ENCODE peak calls at places on chromosomes 7 and 10, in seven cellular contexts. W, Z, E, X, O, Q and V are unnamed samples.

GRCh38 chr10:77207182-77208165 is 430.1 kb downstream of the KCNMA1 start:
- DNase-seq in X (no peak), Q (no peak), E (no peak), O (no peak), W (no peak), Z (no peak), V (no peak)

GRCh38 chr7:94288091-94288490 is 106.6 kb upstream of the COL1A2 start:
- DNase-seq in O (no peak), E (no peak), Q (no peak), W (no peak), Z (no peak), X (peak; percentile 26), V (no peak)

GRCh38 chr10:78331391-78331922 is 297.8 kb downstream of the RPS24 start:
- DNase-seq in O (no peak), Q (no peak), E (no peak), X (no peak), W (no peak), Z (peak; percentile 39), V (peak; percentile 73)

GRCh38 chr7:158933468-158934139 is 77.2 kb downstream of the DYNC2I1 start:
- DNase-seq in O (no peak), Q (no peak), E (no peak), X (no peak), Z (no peak), W (no peak), V (no peak)

GRCh38 chr7:112495820-112496462 is 15.2 kb downstream of the LSMEM1 start:
- DNase-seq in Z (peak; percentile 23), X (peak; percentile 69), Q (peak; percentile 61), W (peak; percentile 28), E (peak; percentile 48), O (peak; percentile 23), V (peak; percentile 79)

GRCh38 chr10:2791774-2792443 is 275.4 kb upstream of the PFKP start:
- DNase-seq in Z (no peak), E (no peak), O (no peak), W (no peak), X (no peak), Q (no peak), V (no peak)

GRCh38 chr7:101093907-101094306 is 8.6 kb downstream of the TRIM56 start:
- DNase-seq in W (no peak), E (no peak), Z (no peak), X (no peak), Q (no peak), O (no peak), V (no peak)

GRCh38 chr7:77770316-77770715 is 27.9 kb downstream of the TMEM60 start:
- DNase-seq in Q (no peak), X (no peak), O (no peak), Z (no peak), W (no peak), E (no peak), V (no peak)

GRCh38 chr7:33287738-33288137 is 158.4 kb downstream of the BBS9 start:
- DNase-seq in X (peak; percentile 4), E (no peak), Z (no peak), Q (no peak), W (no peak), O (no peak), V (no peak)

GRCh38 chr7:44768663-44769361 is 20.2 kb downstream of the ZMIZ2 start:
- DNase-seq in O (no peak), Z (no peak), X (no peak), E (no peak), W (no peak), Q (no peak), V (no peak)

GRCh38 chr10:13422800-13423199 is 74.7 kb upstream of the SEPHS1 start:
- DNase-seq in W (no peak), Z (no peak), O (no peak), Q (no peak), X (no peak), E (no peak), V (no peak)

GRCh38 chr7:112211348-112211907 is 4.9 kb downstream of the ZNF277 start:
- DNase-seq in Z (no peak), X (peak; percentile 59), W (no peak), O (no peak), E (peak; percentile 93), Q (no peak), V (no peak)

GRCh38 chr7:159022238-159022993 is 122.3 kb downstream of the VIPR2 start:
- DNase-seq in W (no peak), O (no peak), Z (no peak), Q (no peak), X (peak; percentile 41), E (no peak), V (peak; percentile 61)

GRCh38 chr7:63899691-63900393 is 98.8 kb upstream of the ZNF722 start:
- DNase-seq in O (no peak), Z (peak; percentile 89), E (no peak), W (peak; percentile 60), X (no peak), Q (peak; percentile 29), V (peak; percentile 76)

GRCh38 chr7:39709768-39710291 is 86.5 kb downstream of the RALA start:
- DNase-seq in W (no peak), Q (no peak), E (no peak), Z (no peak), O (no peak), X (no peak), V (peak; percentile 67)

GRCh38 chr10:14478639-14479038 is 147.9 kb upstream of the FRMD4A start:
- DNase-seq in W (peak; percentile 63), X (peak; percentile 49), Q (no peak), E (no peak), Z (peak; percentile 51), O (peak; percentile 46), V (peak; percentile 77)

GRCh38 chr7:139914306-139914747 is 85.3 kb downstream of the TBXAS1 start:
- DNase-seq in W (no peak), Z (no peak), X (peak; percentile 51), O (no peak), E (no peak), Q (no peak), V (no peak)
- TF ChIP-seq EP300 in W (no peak), Z (no peak), X (no peak), O (no peak), E (no peak), Q (no peak), V (no peak)

GRCh38 chr10:74051729-74052342 is 53.9 kb downstream of the VCL start:
- DNase-seq in E (no peak), X (peak; percentile 61), Q (no peak), Z (no peak), O (no peak), W (no peak), V (no peak)

GRCh38 chr10:74048433-74048832 is 50.5 kb downstream of the VCL start:
- DNase-seq in E (no peak), O (no peak), W (no peak), Q (no peak), X (no peak), Z (no peak), V (no peak)

GRCh38 chr10:74050653-74051052 is 52.7 kb downstream of the VCL start:
- DNase-seq in O (no peak), W (no peak), E (no peak), Q (no peak), X (no peak), Z (no peak), V (no peak)

GRCh38 chr10:74047871-74048270 is 50.0 kb downstream of the VCL start:
- DNase-seq in E (no peak), X (no peak), Z (no peak), Q (no peak), O (no peak), W (no peak), V (no peak)

GRCh38 chr10:74049995-74050394 is 52.1 kb downstream of the VCL start:
- DNase-seq in E (no peak), X (no peak), W (no peak), Z (no peak), Q (no peak), O (no peak), V (no peak)
- H3K4me1 ChIP-seq in E (peaks cover 7% of the 10 kb centered on the region), X (peaks cover 70% of the 10 kb centered on the region), W (peaks cover 7% of the 10 kb centered on the region), Z (peaks cover 2% of the 10 kb centered on the region), Q (peaks cover 28% of the 10 kb centered on the region), O (peaks cover 4% of the 10 kb centered on the region), V (peaks cover 66% of the 10 kb centered on the region)

DNA sequence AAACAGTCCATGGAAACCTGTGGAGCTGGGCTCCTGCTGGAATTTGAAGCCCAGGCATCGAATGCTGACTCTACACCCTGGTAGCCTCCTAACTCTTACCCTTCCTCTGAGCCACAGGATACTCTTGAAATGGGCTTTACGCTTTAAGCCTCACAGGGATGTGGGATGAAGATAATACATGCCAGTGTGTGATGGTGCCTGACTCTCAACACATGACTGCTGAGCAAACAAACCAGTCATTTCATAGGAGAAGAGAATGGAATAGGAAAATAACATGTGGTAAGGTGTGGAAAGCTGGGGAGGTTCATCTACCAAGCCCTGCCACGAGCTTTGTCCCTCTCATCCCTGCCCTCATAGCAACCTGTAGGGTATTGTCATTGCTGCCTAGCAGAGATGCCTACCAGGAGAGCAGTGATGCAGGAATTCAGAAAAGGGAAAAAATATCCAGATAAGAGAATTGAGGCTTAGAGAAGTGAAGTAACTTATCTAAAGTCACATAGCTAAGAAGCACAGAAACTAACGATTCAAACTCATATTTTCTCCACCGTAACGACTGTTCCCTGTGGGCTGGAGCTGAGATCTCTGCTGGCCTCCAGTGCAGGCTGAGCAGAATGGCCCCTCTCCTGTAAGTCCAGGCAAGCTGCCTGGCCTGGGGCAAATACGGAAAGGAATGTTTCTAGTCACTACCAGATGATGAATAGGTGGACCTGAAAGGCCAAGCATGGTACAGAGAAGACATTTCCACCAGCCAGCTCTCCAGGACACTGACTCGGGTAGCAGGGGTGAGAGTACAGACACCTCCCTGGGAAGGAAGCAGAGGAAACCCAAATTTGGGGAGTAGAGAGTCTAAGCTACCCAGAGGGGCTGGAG is 90.2 kb upstream of the DUSP5 start:
- DNase-seq in Q (no peak), O (no peak), W (no peak), E (no peak), Z (no peak), X (no peak), V (no peak)
- H3K27ac ChIP-seq in Q (no peak overlapping the region), O (no peak overlapping the region), W (no peak overlapping the region), E (no peak overlapping the region), Z (no peak overlapping the region), X (peak overlapping the region; percentile 99), V (no peak overlapping the region)

GRCh38 chr7:114431198-114431597 is 16.6 kb downstream of the FOXP2 start:
- DNase-seq in X (no peak), Q (no peak), E (no peak), O (no peak), Z (no peak), W (no peak), V (no peak)
- TF ChIP-seq EP300 in X (no peak), Q (no peak), E (no peak), O (no peak), Z (no peak), W (no peak), V (no peak)

DNA sequence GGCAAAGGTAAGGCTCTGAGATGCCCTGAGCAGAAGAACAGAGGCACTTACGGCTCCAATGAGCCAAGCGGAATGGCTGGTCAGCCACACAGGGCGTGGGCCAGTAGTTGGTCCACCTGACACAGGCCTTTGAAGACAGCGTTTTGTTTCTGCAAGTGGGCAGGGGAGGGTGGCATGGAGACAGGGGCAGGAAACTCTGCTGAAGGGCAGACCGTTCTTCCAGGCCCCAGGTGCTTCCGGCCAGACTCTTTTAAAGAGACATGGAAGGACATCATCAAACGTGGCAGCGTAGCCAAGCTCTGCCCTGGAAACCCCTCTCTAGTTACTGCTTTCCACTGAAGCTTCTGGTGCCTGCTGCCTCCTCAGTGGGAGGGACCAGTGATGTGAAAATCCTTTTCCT is 77.5 kb upstream of the KMT2E start:
- DNase-seq in O (no peak), Q (no peak), Z (no peak), W (no peak), E (no peak), X (no peak), V (no peak)
- H3K4me1 ChIP-seq in O (no peaks in the 10 kb centered on the region), Q (peaks cover 33% of the 10 kb centered on the region), Z (no peaks in the 10 kb centered on the region), W (no peaks in the 10 kb centered on the region), E (peaks cover under 1% of the 10 kb centered on the region), X (no peaks in the 10 kb centered on the region), V (no peaks in the 10 kb centered on the region)

GRCh38 chr10:72503694-72504438 is 122.0 kb downstream of the MICU1 start:
- DNase-seq in X (no peak), W (no peak), O (no peak), Q (no peak), E (no peak), Z (no peak), V (no peak)
- H3K27ac ChIP-seq in X (no peak overlapping the region), W (no peak overlapping the region), O (no peak overlapping the region), Q (no peak overlapping the region), E (no peak overlapping the region), Z (no peak overlapping the region), V (no peak overlapping the region)